ENCODE peak calls at places on chromosomes 13 and 19, in seven cellular contexts. E is left ventricle myocardium inferior, L is GM06990, Y is BJ, G is heart right ventricle, F is transverse colon, X is uterus. Q is an unnamed sample.

GRCh38 chr19:49224856-49225255 is 67.3 kb downstream of the TRPM4 start:
- DNase-seq in E (peak; percentile 32), L (peak; percentile 47), Y (no peak), G (no peak), F (peak; percentile 77), X (no peak), Q (no peak)

GRCh38 chr19:29170554-29170953 is 42.4 kb downstream of the UQCRFS1 start:
- DNase-seq in E (no peak), L (peak; percentile 7), Y (no peak), G (no peak), F (no peak), X (no peak), Q (no peak)

GRCh38 chr19:48511800-48512503 is at the start of gene LMTK3:
- DNase-seq in E (no peak), L (peak; percentile 45), Y (no peak), G (no peak), F (peak; percentile 55), X (no peak), Q (no peak)

GRCh38 chr19:610801-611505 is 21.3 kb downstream of the HCN2 start:
- DNase-seq in E (peak; percentile 69), L (peak; percentile 79), Y (no peak), G (peak; percentile 66), F (peak; percentile 54), X (no peak), Q (no peak)

GRCh38 chr13:50080158-50080855 is 65.1 kb downstream of the KCNRG start:
- DNase-seq in E (no peak), L (peak; percentile 29), Y (no peak), G (no peak), F (peak; percentile 30), X (peak; percentile 34), Q (peak; percentile 29)

GRCh38 chr19:31312004-31312403 is 37.2 kb downstream of the TSHZ3 start:
- DNase-seq in E (no peak), L (no peak), Y (peak; percentile 27), G (peak; percentile 34), F (no peak), X (peak; percentile 70), Q (no peak)

GRCh38 chr13:25905411-25906010 is 146.3 kb downstream of the SHISA2 start:
- DNase-seq in E (no peak), L (no peak), Y (no peak), G (no peak), F (peak; percentile 62), X (peak; percentile 23), Q (no peak)

GRCh38 chr19:45215391-45216191 is 29.6 kb downstream of the EXOC3L2 start:
- DNase-seq in E (no peak), L (no peak), Y (no peak), G (peak; percentile 17), F (no peak), X (peak; percentile 21), Q (no peak)

GRCh38 chr19:39252458-39252857 is 3.8 kb upstream of the IFNL4 start:
- DNase-seq in E (no peak), L (no peak), Y (no peak), G (no peak), F (no peak), X (no peak), Q (no peak)

GRCh38 chr13:76397413-76397812 is 488.8 kb downstream of the KCTD12 start:
- DNase-seq in E (no peak), L (no peak), Y (no peak), G (no peak), F (no peak), X (no peak), Q (no peak)

GRCh38 chr13:100630564-100630963 is 42.0 kb upstream of the GGACT start:
- DNase-seq in E (no peak), L (no peak), Y (no peak), G (no peak), F (no peak), X (no peak), Q (no peak)

GRCh38 chr13:50244913-50245574 is 229.8 kb downstream of the KCNRG start:
- DNase-seq in E (no peak), L (peak; percentile 60), Y (peak; percentile 59), G (no peak), F (no peak), X (no peak), Q (no peak)

GRCh38 chr13:74320282-74320681 is 186.1 kb upstream of the KLF12 start:
- DNase-seq in E (no peak), L (no peak), Y (no peak), G (no peak), F (no peak), X (no peak), Q (no peak)

GRCh38 chr13:74325106-74325505 is 190.9 kb upstream of the KLF12 start:
- DNase-seq in E (no peak), L (no peak), Y (no peak), G (peak; percentile 35), F (no peak), X (peak; percentile 27), Q (no peak)

GRCh38 chr13:74324338-74324737 is 190.1 kb upstream of the KLF12 start:
- DNase-seq in E (no peak), L (no peak), Y (no peak), G (no peak), F (no peak), X (no peak), Q (no peak)

DNA sequence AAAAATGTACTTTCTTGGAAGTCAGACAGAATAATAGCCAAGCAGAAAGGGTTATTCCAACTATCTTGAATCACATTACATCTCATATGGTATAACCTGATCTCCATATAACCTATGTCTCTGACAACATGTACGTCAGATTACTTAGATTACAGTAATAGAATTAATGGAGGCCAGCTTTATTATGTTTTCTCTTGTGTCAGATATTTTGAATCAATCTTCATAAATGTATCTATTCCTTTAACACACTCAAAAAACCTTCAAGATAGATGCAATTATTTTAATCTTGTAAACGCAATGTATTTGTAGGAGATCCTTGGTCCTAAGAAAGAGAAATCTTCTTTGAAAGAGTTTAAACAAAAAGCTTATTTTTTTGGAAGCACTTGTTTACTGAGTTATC is 188.4 kb upstream of the KLF12 start:
- DNase-seq in E (no peak), L (no peak), Y (no peak), G (no peak), F (no peak), X (no peak), Q (no peak)
- TF ChIP-seq CTCF in E (no peak), L (no peak), Y (no peak), G (no peak), F (no peak), X (no peak), Q (no peak)

GRCh38 chr13:23899555-23899954 is 2.3 kb upstream of the C1QTNF9B start:
- DNase-seq in E (no peak), L (no peak), Y (no peak), G (peak; percentile 59), F (no peak), X (peak; percentile 37), Q (no peak)
- TF ChIP-seq CTCF in E (peak; percentile 78), L (peak; percentile 65), Y (peak; percentile 57), G (peak; percentile 71), F (peak; percentile 9), X (peak; percentile 43), Q (no peak)

GRCh38 chr19:2578391-2578826 is 102.5 kb downstream of the GADD45B start:
- DNase-seq in E (peak; percentile 38), L (no peak), Y (no peak), G (no peak), F (peak; percentile 40), X (no peak), Q (no peak)

GRCh38 chr19:2577722-2578335 is 101.9 kb downstream of the GADD45B start:
- DNase-seq in E (no peak), L (no peak), Y (no peak), G (no peak), F (no peak), X (no peak), Q (no peak)

GRCh38 chr19:2582984-2583956 is 107.3 kb downstream of the GADD45B start:
- DNase-seq in E (no peak), L (no peak), Y (no peak), G (no peak), F (no peak), X (no peak), Q (no peak)

GRCh38 chr19:2578911-2579677 is 103.2 kb downstream of the GADD45B start:
- DNase-seq in E (peak; percentile 90), L (peak; percentile 83), Y (peak; percentile 65), G (peak; percentile 89), F (peak; percentile 89), X (peak; percentile 88), Q (peak; percentile 45)

DNA sequence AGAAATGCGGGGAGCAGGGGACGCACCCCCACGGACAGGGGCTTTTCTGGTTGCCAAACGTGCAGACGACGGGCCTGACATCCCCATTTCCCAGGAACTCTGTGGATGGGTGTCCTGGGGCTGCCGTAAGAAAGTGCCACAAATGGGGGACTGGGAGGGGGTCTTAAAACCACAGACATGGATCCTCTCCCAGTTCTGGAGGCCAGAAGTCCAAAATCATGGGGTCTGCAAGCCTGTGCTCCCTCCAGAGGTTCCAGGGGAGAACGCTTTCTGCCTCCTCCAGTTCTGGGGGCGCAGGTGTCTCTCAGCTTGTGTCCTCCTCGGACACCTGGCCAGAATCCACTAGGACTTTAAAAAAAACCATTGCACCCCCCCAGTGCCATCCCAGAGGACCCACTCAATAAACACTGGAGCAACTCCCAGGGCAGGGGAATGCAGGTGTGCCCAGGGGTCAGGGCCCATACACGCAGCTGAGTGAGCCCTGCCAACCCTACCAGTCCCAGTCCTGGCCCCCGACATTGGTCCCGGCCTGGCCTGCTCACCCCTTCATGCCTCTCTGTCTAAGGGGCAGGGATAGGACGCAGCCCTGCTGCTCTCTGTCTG is 103.9 kb downstream of the GADD45B start:
- DNase-seq in E (no peak), L (no peak), Y (no peak), G (no peak), F (no peak), X (no peak), Q (no peak)
- TF ChIP-seq CTCF in E (peak; percentile 38), L (no peak), Y (no peak), G (peak; percentile 44), F (no peak), X (no peak), Q (no peak)

GRCh38 chr13:22061371-22061805 is 390.5 kb downstream of the FGF9 start:
- DNase-seq in E (no peak), L (peak; percentile 49), Y (no peak), G (no peak), F (no peak), X (no peak), Q (peak; percentile 17)
- TF ChIP-seq CTCF in E (no peak), L (peak; percentile 25), Y (no peak), G (no peak), F (no peak), X (no peak), Q (no peak)

DNA sequence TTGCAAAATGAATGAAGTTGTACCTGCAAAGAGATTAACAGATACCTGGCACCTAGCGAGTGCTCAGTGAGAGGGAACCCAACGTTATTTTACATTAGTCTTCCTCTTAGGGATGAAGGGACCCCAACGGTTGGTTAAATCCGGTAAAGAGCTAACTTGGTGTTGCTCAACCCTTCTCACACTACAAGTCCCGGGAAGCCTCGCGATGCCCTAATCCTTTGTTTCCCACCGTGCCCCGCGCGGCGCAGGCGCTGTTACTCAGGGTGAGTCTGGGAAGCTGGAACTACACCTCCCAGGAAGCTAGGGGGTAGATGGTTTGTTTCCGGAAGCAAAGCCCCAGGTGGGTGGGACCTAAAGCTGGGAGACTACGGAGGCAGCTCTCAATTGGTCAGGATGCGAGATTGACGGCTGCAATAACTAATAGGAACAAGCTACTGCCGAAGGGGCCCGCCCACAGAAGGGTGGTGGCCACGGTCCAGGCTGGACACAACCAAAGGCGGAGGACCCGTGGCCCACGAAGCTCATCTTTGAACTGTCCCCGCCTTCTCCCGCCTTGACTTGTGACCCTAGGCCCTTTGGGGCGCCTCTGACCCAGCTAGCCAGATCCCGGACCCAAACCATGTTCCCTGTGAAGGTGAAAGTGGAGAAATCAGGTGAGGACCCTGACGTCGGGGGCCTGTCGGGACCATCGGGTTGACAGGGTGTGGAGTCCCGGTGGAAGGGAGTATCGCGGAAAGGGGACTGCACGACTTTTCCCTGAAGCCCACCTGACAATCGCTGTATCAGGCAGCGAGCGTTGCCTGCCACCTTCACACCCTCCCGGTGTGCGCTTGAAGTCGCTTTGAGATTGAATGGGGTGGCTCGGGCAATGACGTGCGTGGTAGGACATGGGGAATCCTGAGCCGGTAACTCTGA is at the start of gene LIN37:
- DNase-seq in E (peak; percentile 99), L (peak; percentile 98), Y (peak; percentile 99), G (peak; percentile 99), F (peak; percentile 99), X (peak; percentile 100), Q (peak; percentile 91)
- TF ChIP-seq CTCF in E (peak; percentile 50), L (no peak), Y (peak; percentile 14), G (peak; percentile 38), F (peak; percentile 35), X (no peak), Q (no peak)

Q was measured in activated B cell treated with CpG ODN at 0.5 μM for 24 hours.